ENCODE peak calls at places on chromosomes 4 and X, in ten cellular contexts. O, U, B, I, Q, Z, M, C, L and T are unnamed samples.

GRCh38 chr4:182240161-182241130 is 2.8 kb upstream of the TENM3 start:
- DNase-seq in O (peak; percentile 16), U (no peak), B (peak; percentile 66), I (no peak), Q (no peak), Z (no peak), M (peak; percentile 85), C (no peak), L (no peak), T (no peak)

GRCh38 chr4:82372502-82372873 is 1.3 kb downstream of the HNRNPD start:
- DNase-seq in O (no peak), U (no peak), B (peak; percentile 63), I (no peak), Q (no peak), Z (peak; percentile 33), M (no peak), C (no peak), L (peak; percentile 66), T (no peak)

GRCh38 chr4:92104506-92104905 is 199.3 kb upstream of the GRID2 start:
- DNase-seq in O (no peak), U (no peak), B (no peak), I (no peak), Q (no peak), Z (no peak), M (no peak), C (no peak), L (no peak), T (no peak)

GRCh38 chr4:153522800-153523089 is 56.6 kb downstream of the TMEM131L start:
- DNase-seq in O (no peak), U (no peak), B (no peak), I (no peak), Q (no peak), Z (no peak), M (no peak), C (no peak), L (no peak), T (no peak)

GRCh38 chr4:99946346-99947189 is at the start of gene DNAJB14:
- DNase-seq in O (peak; percentile 75), U (peak; percentile 8), B (peak; percentile 91), I (peak; percentile 84), Q (peak; percentile 45), Z (peak; percentile 53), M (peak; percentile 81), C (peak; percentile 81), L (peak; percentile 81), T (peak; percentile 44)

GRCh38 chr4:48902266-48902665 is 4.3 kb downstream of the OCIAD2 start:
- DNase-seq in O (no peak), U (no peak), B (no peak), I (no peak), Q (peak; percentile 17), Z (no peak), M (no peak), C (no peak), L (peak; percentile 49), T (no peak)

GRCh38 chrX:48996969-48997368 is 5.1 kb downstream of the GRIPAP1 start:
- DNase-seq in O (no peak), U (no peak), B (no peak), I (no peak), Q (no peak), Z (no peak), M (no peak), C (no peak), L (no peak), T (no peak)

GRCh38 chrX:12702509-12703091 is 88.6 kb upstream of the PRPS2 start:
- DNase-seq in O (no peak), U (no peak), B (no peak), I (no peak), Q (no peak), Z (no peak), M (no peak), C (no peak), L (no peak), T (no peak)

GRCh38 chr4:88792268-88792781 is 94.7 kb upstream of the NAP1L5 start:
- DNase-seq in O (no peak), U (no peak), B (peak; percentile 34), I (no peak), Q (no peak), Z (no peak), M (peak; percentile 84), C (no peak), L (no peak), T (peak; percentile 16)

GRCh38 chr4:78735697-78736096 is 40.5 kb upstream of the BMP2K start:
- DNase-seq in O (no peak), U (no peak), B (no peak), I (no peak), Q (no peak), Z (no peak), M (no peak), C (no peak), L (no peak), T (no peak)

GRCh38 chrX:103276581-103277002 is at the start of gene TCEAL5:
- DNase-seq in O (peak; percentile 53), U (no peak), B (no peak), I (no peak), Q (no peak), Z (peak; percentile 74), M (no peak), C (no peak), L (no peak), T (no peak)

DNA sequence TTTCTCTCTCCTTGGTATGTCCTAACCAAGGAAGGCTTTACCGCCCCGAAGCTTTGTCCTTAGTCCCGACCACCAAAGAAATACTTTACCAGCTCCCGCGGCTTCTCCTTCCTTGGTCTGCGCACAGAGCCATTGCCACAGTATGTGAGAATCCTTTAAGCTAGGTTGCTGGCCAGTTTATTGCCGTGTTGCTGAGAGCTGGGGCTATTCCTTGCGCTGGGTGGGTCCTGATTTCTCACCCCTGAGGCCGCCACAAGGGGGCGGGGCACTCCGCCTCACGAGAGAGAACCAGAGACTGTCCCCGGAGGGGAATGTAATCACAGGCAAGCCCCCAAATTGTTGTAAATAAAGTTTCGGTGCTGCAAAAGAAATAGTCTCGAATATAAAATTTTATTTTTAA is 331.0 kb upstream of the PCDH10 start:
- DNase-seq in O (no peak), U (no peak), B (peak; percentile 31), I (no peak), Q (no peak), Z (no peak), M (no peak), C (no peak), L (no peak), T (no peak)
- TF ChIP-seq CTCF in O (no peak), U (no peak), B (peak; percentile 30), I (no peak), Q (peak; percentile 16), Z (no peak), M (no peak), C (no peak), L (no peak), T (no peak)

DNA sequence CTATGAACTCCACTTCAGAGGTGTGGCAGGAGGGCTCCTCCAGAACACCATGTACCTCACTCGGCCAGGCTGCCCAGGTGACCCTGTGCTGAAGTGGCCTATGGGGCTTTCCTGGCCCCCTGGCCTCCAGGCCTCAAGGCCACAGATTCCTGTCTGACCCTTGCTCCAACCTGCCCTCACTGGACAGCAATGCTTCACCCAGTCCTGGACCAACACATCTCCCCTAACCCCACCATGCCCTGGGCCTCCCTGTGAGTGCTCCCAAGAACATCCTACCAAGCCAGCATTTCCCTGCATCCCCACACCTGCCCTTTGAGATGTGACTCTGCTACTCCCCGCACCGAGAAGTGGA is 10.5 kb downstream of the ZFYVE28 start:
- DNase-seq in O (no peak), U (no peak), B (no peak), I (no peak), Q (no peak), Z (no peak), M (no peak), C (no peak), L (no peak), T (no peak)
- TF ChIP-seq CTCF in O (no peak), U (no peak), B (no peak), I (no peak), Q (no peak), Z (no peak), M (no peak), C (no peak), L (no peak), T (no peak)

GRCh38 chrX:38256019-38256418 is 35.3 kb upstream of the SRPX start:
- DNase-seq in O (no peak), U (no peak), B (no peak), I (no peak), Q (no peak), Z (no peak), M (no peak), C (no peak), L (no peak), T (no peak)

GRCh38 chrX:38262715-38263620 is 42.3 kb upstream of the SRPX start:
- DNase-seq in O (no peak), U (no peak), B (no peak), I (no peak), Q (no peak), Z (no peak), M (peak; percentile 35), C (no peak), L (no peak), T (no peak)

GRCh38 chrX:38260231-38260630 is 39.6 kb upstream of the SRPX start:
- DNase-seq in O (no peak), U (no peak), B (peak; percentile 46), I (no peak), Q (no peak), Z (no peak), M (no peak), C (no peak), L (peak; percentile 44), T (no peak)
- TF ChIP-seq CTCF in O (no peak), U (no peak), B (peak; percentile 26), I (peak; percentile 22), Q (peak; percentile 34), Z (no peak), M (peak; percentile 41), C (no peak), L (peak; percentile 23), T (peak; percentile 26)

GRCh38 chr4:143531368-143531767 is 17.9 kb downstream of the SMARCA5 start:
- DNase-seq in O (no peak), U (no peak), B (no peak), I (no peak), Q (no peak), Z (no peak), M (no peak), C (no peak), L (no peak), T (no peak)
- TF ChIP-seq CTCF in O (no peak), U (peak; percentile 19), B (peak; percentile 39), I (peak; percentile 49), Q (peak; percentile 45), Z (peak; percentile 36), M (peak; percentile 42), C (peak; percentile 21), L (no peak), T (peak; percentile 34)

DNA sequence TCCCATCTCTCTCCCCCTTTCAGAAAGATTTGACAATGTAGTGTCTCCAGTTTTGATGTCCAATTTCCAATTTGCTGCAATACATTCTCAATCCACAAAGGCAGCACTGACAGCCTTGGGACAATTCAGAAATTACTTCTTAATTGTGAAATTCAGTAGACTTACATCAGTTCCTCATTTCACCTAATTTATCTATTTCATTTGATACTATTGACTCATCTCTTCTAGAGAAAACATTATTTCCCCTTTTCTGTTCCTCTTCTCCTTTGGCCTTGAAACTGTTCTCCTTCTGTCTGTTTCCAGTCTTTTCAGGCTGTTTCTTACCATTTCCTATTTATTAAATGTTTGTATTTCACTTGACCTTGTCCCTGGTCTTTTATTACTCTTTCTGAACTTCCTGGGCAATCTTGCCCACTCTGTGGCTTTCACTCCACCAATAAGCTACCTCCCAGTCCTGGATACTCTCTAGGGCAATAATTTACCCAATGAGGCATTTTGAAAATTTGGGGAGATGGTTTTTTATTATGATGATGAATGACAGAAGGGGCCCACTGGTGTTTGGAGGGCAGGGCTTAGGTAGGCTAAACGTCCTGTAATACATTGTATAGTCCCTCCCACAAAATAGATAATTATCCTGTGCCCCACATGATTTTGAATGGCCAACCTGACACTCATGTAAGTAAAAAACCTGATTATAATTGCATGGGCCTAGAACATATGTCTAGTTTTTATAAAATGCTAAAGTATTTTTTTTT is 498.0 kb upstream of the BOD1L1 start:
- DNase-seq in O (no peak), U (no peak), B (no peak), I (no peak), Q (no peak), Z (no peak), M (no peak), C (no peak), L (no peak), T (no peak)
- TF ChIP-seq CTCF in O (no peak), U (no peak), B (no peak), I (no peak), Q (no peak), Z (no peak), M (no peak), C (no peak), L (no peak), T (no peak)